ENCODE peak calls at places on chromosomes 13 and 19, in seven cellular contexts. Z is K562, H is HCT116, F is GM12878, G is SK-N-SH, T is H1, Y is HepG2. W is an unnamed sample. For H3K36me3, the result is how much of the 10 kb centered on the place peaks cover.

GRCh38 chr19:48481846-48482639 is 12.9 kb downstream of the CYTH2 start:
- DNase-seq in Z (no peak), H (no peak), F (no peak), G (no peak), T (no peak), Y (no peak), W (no peak)

GRCh38 chr13:33953203-33953602 is 135.3 kb downstream of the RFC3 start:
- DNase-seq in Z (no peak), H (no peak), F (no peak), G (no peak), T (no peak), Y (no peak), W (no peak)

GRCh38 chr13:99542788-99543406 is 41.6 kb downstream of the TM9SF2 start:
- DNase-seq in Z (no peak), H (no peak), F (peak), G (no peak), T (no peak), Y (no peak), W (no peak)

GRCh38 chr13:36445806-36446423 is 13.6 kb downstream of the CCNA1 start:
- DNase-seq in Z (no peak), H (no peak), F (no peak), G (no peak), T (no peak), Y (no peak), W (no peak)

GRCh38 chr13:78067290-78067689 is 148.7 kb upstream of the EDNRB start:
- DNase-seq in Z (no peak), H (no peak), F (no peak), G (no peak), T (no peak), Y (no peak), W (no peak)

GRCh38 chr13:94345374-94346195 is 133.9 kb downstream of the DCT start:
- DNase-seq in Z (no peak), H (no peak), F (no peak), G (peak), T (no peak), Y (peak), W (no peak)

GRCh38 chr19:3365447-3366103 is 808 bp upstream of the NFIC start:
- DNase-seq in Z (no peak), H (peak), F (no peak), G (peak), T (no peak), Y (no peak), W (no peak)

GRCh38 chr19:2561895-2562294 is 86.0 kb downstream of the GADD45B start:
- DNase-seq in Z (no peak), H (no peak), F (peak), G (no peak), T (no peak), Y (no peak), W (no peak)

GRCh38 chr13:79659161-79659560 is 178.2 kb downstream of the NDFIP2 start:
- DNase-seq in Z (no peak), H (no peak), F (no peak), G (peak), T (no peak), Y (no peak), W (no peak)

GRCh38 chr19:10894911-10895213 is 23.5 kb downstream of the CARM1 start:
- DNase-seq in Z (no peak), H (no peak), F (no peak), G (no peak), T (no peak), Y (no peak), W (no peak)

GRCh38 chr13:96091164-96091931 is 1.4 kb downstream of the HS6ST3 start:
- DNase-seq in Z (no peak), H (no peak), F (no peak), G (peak), T (peak), Y (no peak), W (no peak)

GRCh38 chr19:3027292-3027691 is 1.8 kb downstream of the TLE2 start:
- DNase-seq in Z (no peak), H (no peak), F (no peak), G (no peak), T (no peak), Y (no peak), W (no peak)

GRCh38 chr13:76533251-76533650 is 353.0 kb downstream of the KCTD12 start:
- DNase-seq in Z (no peak), H (no peak), F (no peak), G (no peak), T (no peak), Y (no peak), W (no peak)

GRCh38 chr13:98997738-98998641 is 20.1 kb upstream of the DOCK9 start:
- DNase-seq in Z (no peak), H (no peak), F (no peak), G (no peak), T (peak), Y (no peak), W (no peak)

GRCh38 chr19:49755956-49756355 is 7.2 kb downstream of the TSKS start:
- DNase-seq in Z (no peak), H (no peak), F (no peak), G (no peak), T (no peak), Y (no peak), W (no peak)

GRCh38 chr19:46841458-46842083 is 9.1 kb downstream of the AP2S1 start:
- DNase-seq in Z (peak), H (no peak), F (no peak), G (no peak), T (no peak), Y (no peak), W (no peak)

GRCh38 chr13:53946500-53946899 is 917.9 kb downstream of the OLFM4 start:
- DNase-seq in Z (no peak), H (no peak), F (no peak), G (no peak), T (no peak), Y (no peak), W (no peak)

GRCh38 chr19:6768236-6768785 is 1.1 kb upstream of the SH2D3A start:
- DNase-seq in Z (no peak), H (no peak), F (no peak), G (no peak), T (no peak), Y (no peak), W (no peak)

GRCh38 chr13:68145852-68146251 is 915.7 kb upstream of the PCDH9 start:
- DNase-seq in Z (no peak), H (no peak), F (no peak), G (no peak), T (no peak), Y (no peak), W (no peak)

GRCh38 chr13:67175836-67176235 is 54.3 kb downstream of the PCDH9 start:
- DNase-seq in Z (no peak), H (no peak), F (no peak), G (no peak), T (no peak), Y (no peak), W (no peak)

GRCh38 chr13:114027046-114027760 is 53.3 kb upstream of the C13orf46 start:
- DNase-seq in Z (no peak), H (no peak), F (no peak), G (no peak), T (no peak), Y (no peak), W (no peak)

GRCh38 chr19:11814707-11815050 is 606 bp downstream of the ZNF440 start:
- DNase-seq in Z (no peak), H (no peak), F (no peak), G (no peak), T (peak), Y (no peak), W (no peak)

GRCh38 chr19:39533003-39533512 is 406 bp upstream of the EID2B start:
- DNase-seq in Z (no peak), H (no peak), F (no peak), G (no peak), T (no peak), Y (no peak), W (no peak)

GRCh38 chr13:77026255-77026782 is 640 bp downstream of the FBXL3 start:
- DNase-seq in Z (peak), H (peak), F (peak), G (peak), T (peak), Y (peak), W (no peak)

DNA sequence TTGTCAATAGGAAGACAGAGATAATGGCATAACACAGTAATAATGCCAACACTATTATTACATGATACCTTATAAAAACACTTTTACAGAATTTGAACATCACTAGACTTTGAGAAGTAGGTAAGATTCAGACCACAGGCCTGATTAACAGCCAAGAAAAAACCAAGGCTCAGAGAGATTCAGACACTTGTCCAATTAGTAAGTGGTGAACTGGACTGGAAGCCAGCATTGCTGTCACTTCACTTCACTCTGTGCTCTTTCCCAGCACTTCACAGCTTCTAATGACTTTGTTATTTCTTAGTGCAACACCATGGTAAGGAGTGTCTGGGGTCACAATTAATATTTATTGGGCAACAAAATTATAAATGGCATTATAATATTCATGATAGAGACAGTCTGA is 91.9 kb downstream of the TRPC4 start:
- DNase-seq in Z (no peak), H (no peak), F (no peak), G (no peak), T (no peak), Y (no peak), W (no peak)
- H3K36me3 ChIP-seq in Z (under half), H (under half), F (under half), G (under half), T (under half), Y (under half), W (under half)

DNA sequence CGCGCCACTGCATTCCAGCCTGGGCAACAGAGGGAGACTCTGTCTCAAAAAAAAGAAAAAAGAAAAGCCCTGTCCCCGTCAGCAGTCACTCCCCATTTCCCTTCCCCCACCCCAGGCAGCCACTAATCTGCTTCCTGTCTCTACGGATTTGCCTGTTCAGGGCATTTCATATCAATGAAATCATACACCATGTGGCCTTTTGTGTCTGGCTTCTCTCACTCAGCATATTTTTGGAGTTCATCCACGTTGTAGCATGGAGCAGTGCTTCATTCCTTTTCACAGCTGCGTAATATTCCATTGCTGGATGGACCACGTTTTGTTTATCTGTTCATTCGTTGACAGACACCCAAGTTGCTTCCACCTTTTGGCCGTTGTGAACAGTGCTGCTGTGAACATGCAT is 36.1 kb upstream of the KLF2 start:
- DNase-seq in Z (no peak), H (no peak), F (no peak), G (no peak), T (no peak), Y (no peak), W (no peak)
- TF ChIP-seq YY1 in Z (no peak), H (no peak), F (no peak), G (no peak), T (no peak), Y (no peak), W (no peak)

GRCh38 chr13:50222569-50223332 is 207.5 kb downstream of the KCNRG start:
- DNase-seq in Z (no peak), H (no peak), F (no peak), G (no peak), T (no peak), Y (no peak), W (no peak)
- H3K4me3 ChIP-seq in Z (no peak), H (no peak), F (no peak), G (no peak), T (no peak), Y (no peak), W (no peak)

DNA sequence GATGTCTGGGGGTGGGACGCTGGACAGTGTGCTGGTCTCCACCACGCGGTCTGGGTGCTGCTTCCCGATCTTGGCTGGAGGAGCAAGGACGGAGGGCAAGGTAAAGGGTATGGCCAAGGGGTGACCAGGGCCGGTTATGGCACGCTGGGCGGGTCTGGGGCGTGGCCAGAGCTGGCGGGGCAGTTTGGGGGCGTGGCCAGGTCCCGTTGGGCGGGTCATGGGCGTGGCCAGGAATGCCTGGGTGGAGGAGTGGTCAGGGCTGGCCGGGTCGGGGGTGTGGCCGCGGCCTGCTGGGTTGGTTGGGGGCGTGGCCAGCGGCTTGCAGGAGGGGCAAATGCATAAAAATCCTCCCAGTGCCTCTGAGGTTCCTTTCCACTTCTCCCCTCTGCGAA is 19.2 kb downstream of the GPX4 start:
- DNase-seq in Z (peak), H (peak), F (no peak), G (peak), T (peak), Y (peak), W (peak)
- H3K36me3 ChIP-seq in Z (half or more), H (half or more), F (under half), G (under half), T (under half), Y (under half), W (half or more)

GRCh38 chr13:40186041-40186440 is 480.4 kb downstream of the FOXO1 start:
- DNase-seq in Z (no peak), H (no peak), F (no peak), G (no peak), T (no peak), Y (no peak), W (no peak)
- TF ChIP-seq YY1 in Z (no peak), H (no peak), F (no peak), G (no peak), T (no peak), Y (no peak), W (no peak)

GRCh38 chr19:38005224-38005614 is 98.2 kb downstream of the SIPA1L3 start:
- DNase-seq in Z (no peak), H (no peak), F (no peak), G (no peak), T (no peak), Y (no peak), W (no peak)
- H3K4me3 ChIP-seq in Z (no peak), H (no peak), F (no peak), G (no peak), T (no peak), Y (no peak), W (no peak)

DNA sequence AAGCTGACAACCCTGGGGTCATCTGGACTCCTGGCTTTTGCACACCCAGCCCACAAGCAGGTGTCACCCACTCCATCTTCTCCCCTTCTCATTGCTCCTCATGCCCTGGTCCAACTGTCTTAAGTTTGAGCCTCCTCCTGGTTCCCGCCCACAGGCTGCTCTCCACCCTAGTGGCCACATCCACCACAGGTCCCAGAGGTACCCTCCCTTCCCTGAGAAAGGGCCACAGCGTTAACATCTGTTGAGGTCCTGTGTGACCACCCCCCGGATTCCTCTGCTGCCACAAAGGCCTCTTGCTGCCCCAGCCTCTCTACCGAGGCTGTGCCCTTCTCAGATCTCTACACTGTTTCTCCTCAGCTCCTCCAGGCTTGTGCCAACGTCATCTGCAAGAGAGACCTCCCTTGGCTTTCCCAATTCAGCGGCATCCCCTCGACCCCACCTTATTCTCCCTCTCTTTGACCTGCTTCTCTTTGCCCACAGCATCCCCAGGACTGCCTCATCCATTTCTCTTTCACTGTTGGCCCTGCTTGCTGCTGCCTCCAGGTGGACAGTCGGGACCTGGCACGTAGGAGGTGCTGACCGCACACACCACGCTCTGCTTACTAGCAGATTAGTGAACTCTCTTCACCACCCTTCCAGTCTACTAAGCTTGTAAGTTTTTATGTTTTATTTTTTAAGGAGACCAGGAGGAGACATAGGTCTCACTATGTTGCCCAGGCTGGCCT is 33.3 kb downstream of the SUGP2 start:
- DNase-seq in Z (no peak), H (no peak), F (no peak), G (peak), T (no peak), Y (no peak), W (no peak)
- H3K36me3 ChIP-seq in Z (half or more), H (under half), F (under half), G (half or more), T (under half), Y (half or more), W (half or more)

DNA sequence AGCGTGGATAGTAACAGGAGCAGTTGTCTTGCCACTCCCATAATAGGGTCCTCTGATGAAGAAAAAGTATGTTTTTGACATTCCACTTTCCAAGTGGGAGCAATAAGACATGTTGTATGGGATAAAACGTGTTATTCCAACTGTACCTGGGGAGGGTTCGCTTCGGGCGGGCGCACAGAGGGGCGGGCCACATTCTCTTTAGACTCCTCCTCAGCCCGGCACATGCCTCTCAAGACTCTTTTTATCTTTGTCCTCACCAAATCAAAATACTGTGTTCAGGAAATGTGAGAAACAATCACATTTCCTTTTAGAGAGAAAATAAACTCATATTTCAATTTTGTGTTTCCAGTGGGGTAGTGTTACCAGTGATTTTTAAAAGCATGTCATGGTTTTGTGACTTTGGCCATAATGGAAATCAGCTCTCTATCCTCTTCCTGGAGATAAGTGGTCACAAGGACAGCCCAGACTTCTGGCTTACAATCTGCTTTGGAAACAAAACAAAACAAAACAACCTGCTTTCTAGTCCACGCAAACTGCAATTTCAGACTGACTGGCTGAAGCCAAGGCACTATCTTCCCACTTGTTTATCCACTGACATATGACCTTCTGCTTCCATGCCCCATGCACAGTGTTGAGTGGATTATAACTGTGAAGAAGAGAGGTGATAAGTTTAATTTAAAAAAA is 276.1 kb downstream of the NALCN start:
- DNase-seq in Z (no peak), H (no peak), F (no peak), G (no peak), T (no peak), Y (no peak), W (no peak)
- TF ChIP-seq YY1 in Z (no peak), H (no peak), F (no peak), G (no peak), T (no peak), Y (no peak), W (no peak)

DNA sequence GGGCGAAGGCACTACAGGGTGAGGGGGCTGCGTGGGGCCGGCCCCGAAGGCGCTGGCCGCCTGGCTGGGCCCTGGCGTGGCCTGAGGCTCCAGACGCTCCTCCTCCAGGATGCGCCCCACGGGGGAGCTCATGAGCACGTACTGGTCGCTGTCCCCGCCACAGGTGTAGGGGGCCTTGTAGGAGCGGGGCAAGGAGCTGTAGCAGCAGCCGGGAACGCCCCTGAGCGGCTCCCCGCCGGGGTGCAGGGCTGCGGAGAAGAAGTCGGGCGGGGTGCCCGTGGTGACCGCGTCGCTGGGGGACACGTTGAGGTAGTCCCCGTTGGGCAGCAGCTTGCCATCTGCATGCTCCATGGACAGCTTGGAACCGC is 3.0 kb downstream of the IRS2 start:
- DNase-seq in Z (no peak), H (no peak), F (no peak), G (peak), T (peak), Y (no peak), W (no peak)
- H3K4me3 ChIP-seq in Z (no peak), H (no peak), F (no peak), G (peak), T (peak), Y (no peak), W (no peak)

GRCh38 chr19:1108291-1109031 is 4.7 kb downstream of the GPX4 start:
- DNase-seq in Z (no peak), H (no peak), F (no peak), G (no peak), T (no peak), Y (no peak), W (no peak)
- H3K36me3 ChIP-seq in Z (half or more), H (under half), F (under half), G (under half), T (under half), Y (under half), W (half or more)